ENCODE peak calls at places on chromosomes 3 and 15, in ten cellular contexts. One of them, this sample, is unnamed.

GRCh38 chr15:48555244-48555804 is 90.2 kb downstream of the FBN1 start:
- DNase-seq in sigmoid colon: no peak
- DNase-seq in cardiac fibroblast: peak
- DNase-seq in breast epithelium: no peak
- DNase-seq in nephron progenitor cell: no peak
- DNase-seq in endothelial cell of umbilical vein: peak
- DNase-seq in ovary: no peak
- DNase-seq in left ventricle myocardium inferior: no peak
- DNase-seq in BJ: no peak
- DNase-seq in progenitor cell of endocrine pancreas: no peak
- DNase-seq in this sample: peak

GRCh38 chr3:72192572-72192971 is 407.6 kb upstream of the PROK2 start:
- DNase-seq in BJ: no peak
- DNase-seq in progenitor cell of endocrine pancreas: no peak
- DNase-seq in cardiac fibroblast: no peak
- DNase-seq in endothelial cell of umbilical vein: no peak
- DNase-seq in ovary: no peak
- DNase-seq in left ventricle myocardium inferior: no peak
- DNase-seq in nephron progenitor cell: no peak
- DNase-seq in breast epithelium: no peak
- DNase-seq in sigmoid colon: no peak
- DNase-seq in this sample: no peak

GRCh38 chr15:59276225-59277178 is 69.9 kb downstream of the LDHAL6B start:
- DNase-seq in progenitor cell of endocrine pancreas: no peak
- DNase-seq in ovary: no peak
- DNase-seq in breast epithelium: no peak
- DNase-seq in cardiac fibroblast: no peak
- DNase-seq in BJ: no peak
- DNase-seq in left ventricle myocardium inferior: no peak
- DNase-seq in nephron progenitor cell: no peak
- DNase-seq in sigmoid colon: no peak
- DNase-seq in endothelial cell of umbilical vein: no peak
- DNase-seq in this sample: no peak

GRCh38 chr3:108713801-108714200 is 43.4 kb downstream of the RETNLB start:
- DNase-seq in left ventricle myocardium inferior: no peak
- DNase-seq in BJ: no peak
- DNase-seq in ovary: no peak
- DNase-seq in breast epithelium: no peak
- DNase-seq in endothelial cell of umbilical vein: no peak
- DNase-seq in progenitor cell of endocrine pancreas: no peak
- DNase-seq in cardiac fibroblast: no peak
- DNase-seq in sigmoid colon: no peak
- DNase-seq in nephron progenitor cell: no peak
- DNase-seq in this sample: no peak

GRCh38 chr3:4805662-4806061 is 173.6 kb upstream of the BHLHE40 start:
- DNase-seq in left ventricle myocardium inferior: no peak
- DNase-seq in endothelial cell of umbilical vein: no peak
- DNase-seq in nephron progenitor cell: no peak
- DNase-seq in ovary: no peak
- DNase-seq in progenitor cell of endocrine pancreas: no peak
- DNase-seq in cardiac fibroblast: no peak
- DNase-seq in BJ: no peak
- DNase-seq in sigmoid colon: no peak
- DNase-seq in breast epithelium: no peak
- DNase-seq in this sample: no peak

GRCh38 chr3:56413911-56414310 is 54.4 kb downstream of the ERC2 start:
- DNase-seq in cardiac fibroblast: no peak
- DNase-seq in sigmoid colon: no peak
- DNase-seq in BJ: no peak
- DNase-seq in breast epithelium: no peak
- DNase-seq in progenitor cell of endocrine pancreas: no peak
- DNase-seq in nephron progenitor cell: no peak
- DNase-seq in left ventricle myocardium inferior: no peak
- DNase-seq in ovary: no peak
- DNase-seq in endothelial cell of umbilical vein: no peak
- DNase-seq in this sample: no peak

GRCh38 chr3:126524429-126524988 is 554 bp downstream of the CHST13 start:
- DNase-seq in sigmoid colon: peak
- DNase-seq in breast epithelium: no peak
- DNase-seq in progenitor cell of endocrine pancreas: peak
- DNase-seq in ovary: no peak
- DNase-seq in nephron progenitor cell: no peak
- DNase-seq in BJ: no peak
- DNase-seq in endothelial cell of umbilical vein: no peak
- DNase-seq in cardiac fibroblast: no peak
- DNase-seq in left ventricle myocardium inferior: peak
- DNase-seq in this sample: no peak

GRCh38 chr3:46386206-46386605 is 15.5 kb downstream of the CCR5 start:
- DNase-seq in breast epithelium: no peak
- DNase-seq in nephron progenitor cell: no peak
- DNase-seq in endothelial cell of umbilical vein: peak
- DNase-seq in BJ: no peak
- DNase-seq in ovary: no peak
- DNase-seq in sigmoid colon: no peak
- DNase-seq in cardiac fibroblast: peak
- DNase-seq in left ventricle myocardium inferior: no peak
- DNase-seq in progenitor cell of endocrine pancreas: no peak
- DNase-seq in this sample: no peak

GRCh38 chr3:104066658-104067057 is 1300.1 kb upstream of the ALCAM start:
- DNase-seq in sigmoid colon: no peak
- DNase-seq in cardiac fibroblast: peak
- DNase-seq in ovary: no peak
- DNase-seq in BJ: no peak
- DNase-seq in nephron progenitor cell: no peak
- DNase-seq in left ventricle myocardium inferior: no peak
- DNase-seq in breast epithelium: no peak
- DNase-seq in endothelial cell of umbilical vein: no peak
- DNase-seq in progenitor cell of endocrine pancreas: no peak
- DNase-seq in this sample: peak

GRCh38 chr15:35728176-35728938 is 182.4 kb upstream of the DPH6 start:
- DNase-seq in progenitor cell of endocrine pancreas: no peak
- DNase-seq in ovary: no peak
- DNase-seq in endothelial cell of umbilical vein: no peak
- DNase-seq in cardiac fibroblast: no peak
- DNase-seq in sigmoid colon: no peak
- DNase-seq in BJ: no peak
- DNase-seq in nephron progenitor cell: no peak
- DNase-seq in left ventricle myocardium inferior: no peak
- DNase-seq in breast epithelium: no peak
- DNase-seq in this sample: no peak
- TF ChIP-seq CTCF in progenitor cell of endocrine pancreas: no peak
- TF ChIP-seq CTCF in ovary: no peak
- TF ChIP-seq CTCF in endothelial cell of umbilical vein: no peak
- TF ChIP-seq CTCF in cardiac fibroblast: no peak
- TF ChIP-seq CTCF in sigmoid colon: no peak
- TF ChIP-seq CTCF in BJ: no peak
- TF ChIP-seq CTCF in nephron progenitor cell: no peak
- TF ChIP-seq CTCF in left ventricle myocardium inferior: no peak
- TF ChIP-seq CTCF in breast epithelium: no peak
- TF ChIP-seq CTCF in this sample: no peak

GRCh38 chr15:75809986-75810750 is 33.1 kb upstream of the UBE2Q2 start:
- DNase-seq in nephron progenitor cell: no peak
- DNase-seq in breast epithelium: no peak
- DNase-seq in left ventricle myocardium inferior: no peak
- DNase-seq in endothelial cell of umbilical vein: peak
- DNase-seq in BJ: no peak
- DNase-seq in progenitor cell of endocrine pancreas: no peak
- DNase-seq in ovary: no peak
- DNase-seq in sigmoid colon: no peak
- DNase-seq in cardiac fibroblast: peak
- DNase-seq in this sample: no peak
- TF ChIP-seq CTCF in nephron progenitor cell: no peak
- TF ChIP-seq CTCF in breast epithelium: no peak
- TF ChIP-seq CTCF in left ventricle myocardium inferior: peak
- TF ChIP-seq CTCF in endothelial cell of umbilical vein: peak
- TF ChIP-seq CTCF in BJ: peak
- TF ChIP-seq CTCF in progenitor cell of endocrine pancreas: peak
- TF ChIP-seq CTCF in ovary: no peak
- TF ChIP-seq CTCF in sigmoid colon: no peak
- TF ChIP-seq CTCF in cardiac fibroblast: peak
- TF ChIP-seq CTCF in this sample: peak

GRCh38 chr15:39979606-39980005 is 45.7 kb downstream of the EIF2AK4 start:
- DNase-seq in left ventricle myocardium inferior: no peak
- DNase-seq in progenitor cell of endocrine pancreas: no peak
- DNase-seq in breast epithelium: no peak
- DNase-seq in nephron progenitor cell: no peak
- DNase-seq in sigmoid colon: no peak
- DNase-seq in cardiac fibroblast: no peak
- DNase-seq in endothelial cell of umbilical vein: no peak
- DNase-seq in BJ: no peak
- DNase-seq in ovary: no peak
- DNase-seq in this sample: no peak
- TF ChIP-seq CTCF in left ventricle myocardium inferior: no peak
- TF ChIP-seq CTCF in progenitor cell of endocrine pancreas: no peak
- TF ChIP-seq CTCF in breast epithelium: no peak
- TF ChIP-seq CTCF in nephron progenitor cell: no peak
- TF ChIP-seq CTCF in sigmoid colon: no peak
- TF ChIP-seq CTCF in cardiac fibroblast: no peak
- TF ChIP-seq CTCF in endothelial cell of umbilical vein: no peak
- TF ChIP-seq CTCF in BJ: no peak
- TF ChIP-seq CTCF in ovary: no peak
- TF ChIP-seq CTCF in this sample: no peak

DNA sequence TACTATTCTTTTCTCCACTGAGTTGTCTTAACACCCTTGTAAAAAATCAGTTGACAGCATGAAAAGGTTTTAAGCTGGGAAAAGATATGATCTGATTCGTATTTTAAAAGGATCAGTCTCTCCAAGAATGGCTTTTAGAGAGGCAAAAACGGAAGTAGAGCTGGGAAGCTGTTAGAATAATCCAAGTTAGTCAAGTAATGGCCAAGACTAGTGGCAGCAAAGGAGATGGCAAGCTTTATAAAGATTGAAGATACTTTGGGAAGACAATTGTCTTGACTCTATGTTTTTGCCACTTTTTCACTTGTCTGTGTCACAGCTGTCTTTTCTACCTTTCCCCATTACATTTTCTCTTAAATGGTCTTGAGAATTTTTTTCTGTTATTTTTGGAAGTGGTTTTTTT is 243.5 kb upstream of the MANF start:
- DNase-seq in left ventricle myocardium inferior: no peak
- DNase-seq in BJ: no peak
- DNase-seq in ovary: no peak
- DNase-seq in nephron progenitor cell: no peak
- DNase-seq in cardiac fibroblast: no peak
- DNase-seq in breast epithelium: no peak
- DNase-seq in endothelial cell of umbilical vein: no peak
- DNase-seq in progenitor cell of endocrine pancreas: no peak
- DNase-seq in sigmoid colon: no peak
- DNase-seq in this sample: no peak
- TF ChIP-seq CTCF in left ventricle myocardium inferior: no peak
- TF ChIP-seq CTCF in BJ: no peak
- TF ChIP-seq CTCF in ovary: no peak
- TF ChIP-seq CTCF in nephron progenitor cell: peak
- TF ChIP-seq CTCF in cardiac fibroblast: no peak
- TF ChIP-seq CTCF in breast epithelium: no peak
- TF ChIP-seq CTCF in endothelial cell of umbilical vein: no peak
- TF ChIP-seq CTCF in progenitor cell of endocrine pancreas: peak
- TF ChIP-seq CTCF in sigmoid colon: no peak
- TF ChIP-seq CTCF in this sample: no peak

GRCh38 chr15:55630921-55631320 is 42.8 kb upstream of the PYGO1 start:
- DNase-seq in left ventricle myocardium inferior: no peak
- DNase-seq in breast epithelium: no peak
- DNase-seq in nephron progenitor cell: no peak
- DNase-seq in BJ: no peak
- DNase-seq in cardiac fibroblast: no peak
- DNase-seq in sigmoid colon: no peak
- DNase-seq in progenitor cell of endocrine pancreas: no peak
- DNase-seq in ovary: no peak
- DNase-seq in endothelial cell of umbilical vein: peak
- DNase-seq in this sample: no peak

GRCh38 chr15:55633731-55634130 is 45.6 kb upstream of the PYGO1 start:
- DNase-seq in left ventricle myocardium inferior: no peak
- DNase-seq in ovary: no peak
- DNase-seq in breast epithelium: no peak
- DNase-seq in endothelial cell of umbilical vein: no peak
- DNase-seq in sigmoid colon: no peak
- DNase-seq in cardiac fibroblast: no peak
- DNase-seq in progenitor cell of endocrine pancreas: no peak
- DNase-seq in nephron progenitor cell: no peak
- DNase-seq in BJ: no peak
- DNase-seq in this sample: no peak

GRCh38 chr15:55632434-55632833 is 44.3 kb upstream of the PYGO1 start:
- DNase-seq in sigmoid colon: no peak
- DNase-seq in nephron progenitor cell: no peak
- DNase-seq in breast epithelium: no peak
- DNase-seq in progenitor cell of endocrine pancreas: no peak
- DNase-seq in endothelial cell of umbilical vein: no peak
- DNase-seq in BJ: no peak
- DNase-seq in cardiac fibroblast: no peak
- DNase-seq in left ventricle myocardium inferior: no peak
- DNase-seq in ovary: no peak
- DNase-seq in this sample: no peak

GRCh38 chr15:55627730-55628368 is 39.7 kb upstream of the PYGO1 start:
- DNase-seq in BJ: peak
- DNase-seq in nephron progenitor cell: no peak
- DNase-seq in cardiac fibroblast: peak
- DNase-seq in left ventricle myocardium inferior: no peak
- DNase-seq in endothelial cell of umbilical vein: peak
- DNase-seq in ovary: no peak
- DNase-seq in breast epithelium: no peak
- DNase-seq in sigmoid colon: no peak
- DNase-seq in progenitor cell of endocrine pancreas: no peak
- DNase-seq in this sample: peak

DNA sequence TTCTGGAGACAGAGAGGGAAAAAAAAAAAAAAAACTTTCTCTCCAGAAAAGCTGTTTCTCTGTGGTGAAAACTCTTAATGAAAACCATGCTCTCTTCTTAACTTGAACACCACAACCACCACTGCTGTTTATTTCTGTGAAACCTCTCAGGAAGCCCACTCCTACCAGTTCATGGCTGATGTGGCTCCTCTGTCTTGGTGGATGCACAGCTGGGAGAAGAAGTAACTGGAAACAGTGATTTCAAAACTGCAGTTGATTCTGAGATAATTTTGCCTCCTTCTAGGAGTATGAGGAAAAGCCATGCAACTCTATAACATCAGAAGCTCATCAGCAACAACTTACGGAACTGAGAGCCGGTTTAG is 40.2 kb upstream of the PYGO1 start:
- DNase-seq in left ventricle myocardium inferior: no peak
- DNase-seq in cardiac fibroblast: no peak
- DNase-seq in sigmoid colon: no peak
- DNase-seq in breast epithelium: no peak
- DNase-seq in progenitor cell of endocrine pancreas: no peak
- DNase-seq in ovary: no peak
- DNase-seq in endothelial cell of umbilical vein: no peak
- DNase-seq in nephron progenitor cell: no peak
- DNase-seq in BJ: no peak
- DNase-seq in this sample: no peak
- TF ChIP-seq CTCF in left ventricle myocardium inferior: no peak
- TF ChIP-seq CTCF in cardiac fibroblast: no peak
- TF ChIP-seq CTCF in sigmoid colon: no peak
- TF ChIP-seq CTCF in breast epithelium: no peak
- TF ChIP-seq CTCF in progenitor cell of endocrine pancreas: no peak
- TF ChIP-seq CTCF in ovary: no peak
- TF ChIP-seq CTCF in endothelial cell of umbilical vein: no peak
- TF ChIP-seq CTCF in nephron progenitor cell: no peak
- TF ChIP-seq CTCF in BJ: no peak
- TF ChIP-seq CTCF in this sample: no peak

DNA sequence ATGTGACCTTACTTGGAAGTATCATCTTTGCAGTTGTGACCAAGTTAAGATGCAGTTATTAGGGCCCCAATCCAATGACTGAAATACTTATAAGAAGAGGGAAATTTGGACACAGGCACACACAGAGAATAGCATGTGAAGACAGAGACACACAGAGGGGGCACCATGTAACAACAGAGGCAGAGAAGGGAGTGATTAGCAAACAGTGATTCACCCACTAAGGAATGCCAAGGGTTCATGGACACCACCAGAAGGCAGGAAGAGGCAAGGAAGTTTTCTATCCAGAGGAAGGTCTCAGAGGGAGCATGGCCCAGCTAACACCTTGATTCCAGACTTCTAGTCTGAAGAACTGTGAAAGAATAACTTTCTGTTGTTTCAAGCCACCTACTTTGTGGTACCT is 25.0 kb downstream of the SIDT1 start:
- DNase-seq in endothelial cell of umbilical vein: peak
- DNase-seq in BJ: no peak
- DNase-seq in sigmoid colon: no peak
- DNase-seq in ovary: no peak
- DNase-seq in breast epithelium: no peak
- DNase-seq in left ventricle myocardium inferior: no peak
- DNase-seq in cardiac fibroblast: peak
- DNase-seq in progenitor cell of endocrine pancreas: no peak
- DNase-seq in nephron progenitor cell: no peak
- DNase-seq in this sample: no peak
- TF ChIP-seq CTCF in endothelial cell of umbilical vein: no peak
- TF ChIP-seq CTCF in BJ: no peak
- TF ChIP-seq CTCF in sigmoid colon: no peak
- TF ChIP-seq CTCF in ovary: no peak
- TF ChIP-seq CTCF in breast epithelium: no peak
- TF ChIP-seq CTCF in left ventricle myocardium inferior: no peak
- TF ChIP-seq CTCF in cardiac fibroblast: no peak
- TF ChIP-seq CTCF in progenitor cell of endocrine pancreas: no peak
- TF ChIP-seq CTCF in nephron progenitor cell: no peak
- TF ChIP-seq CTCF in this sample: no peak